ENCODE peak calls at places on chromosomes 5 and 9, in nine cellular contexts. L is CD4-positive, alpha-beta T cell; S is MM.1S; W is amniotic stem cell; X is stimulated activated CD8-positive, alpha-beta memory T cell treated with anti-CD3 and anti-CD28 coated beads, Interleukin-7, amount 100 ng/mL, for 48 hours; Z is left cardiac atrium; A is SK-MEL-5; J is WTC11; B is Kasumi-1. O is an unnamed sample.

GRCh38 chr5:38816083-38817030 is 29.5 kb upstream of the OSMR start:
- DNase-seq in L (no peak), S (no peak), W (no peak), X (no peak), Z (no peak), A (no peak), J (no peak), B (no peak), O (no peak)

GRCh38 chr5:45383985-45384384 is 312.2 kb downstream of the HCN1 start:
- DNase-seq in L (no peak), S (no peak), W (no peak), X (no peak), Z (no peak), A (no peak), J (no peak), B (no peak), O (no peak)

GRCh38 chr5:93304391-93304790 is 276.6 kb downstream of the NR2F1-AS1 start:
- DNase-seq in L (no peak), S (no peak), W (no peak), X (no peak), Z (no peak), A (no peak), J (no peak), B (no peak), O (no peak)

GRCh38 chr5:50463047-50463446 is 22.0 kb upstream of the EMB start:
- DNase-seq in L (no peak), S (no peak), W (no peak), X (no peak), Z (no peak), A (no peak), J (no peak), B (no peak), O (no peak)

GRCh38 chr5:39714036-39714698 is 289.4 kb upstream of the DAB2 start:
- DNase-seq in L (no peak), S (peak; percentile 62), W (peak; percentile 37), X (peak; percentile 3), Z (no peak), A (peak; percentile 89), J (peak; percentile 21), B (peak; percentile 64), O (peak; percentile 42)

GRCh38 chr9:128068656-128069221 is 707 bp downstream of the SLC25A25 start:
- DNase-seq in L (no peak), S (no peak), W (no peak), X (no peak), Z (no peak), A (no peak), J (no peak), B (peak; percentile 36), O (no peak)

GRCh38 chr9:13941686-13942085 is 372.3 kb downstream of the NFIB start:
- DNase-seq in L (no peak), S (no peak), W (no peak), X (no peak), Z (no peak), A (no peak), J (no peak), B (no peak), O (no peak)

GRCh38 chr9:34501889-34502425 is 20.8 kb downstream of the ENHO start:
- DNase-seq in L (no peak), S (no peak), W (no peak), X (no peak), Z (peak; percentile 72), A (peak; percentile 49), J (peak; percentile 42), B (no peak), O (peak; percentile 77)

GRCh38 chr5:140043508-140043872 is 391 bp upstream of the NRG2 start:
- DNase-seq in L (no peak), S (no peak), W (no peak), X (no peak), Z (no peak), A (peak; percentile 56), J (peak; percentile 61), B (no peak), O (no peak)

GRCh38 chr9:96762562-96762961 is 15.3 kb downstream of the ZNF510 start:
- DNase-seq in L (no peak), S (no peak), W (no peak), X (no peak), Z (no peak), A (no peak), J (no peak), B (no peak), O (no peak)

GRCh38 chr9:120935383-120935857 is 8.8 kb upstream of the TRAF1 start:
- DNase-seq in L (no peak), S (peak; percentile 51), W (peak; percentile 67), X (no peak), Z (peak; percentile 93), A (peak; percentile 92), J (no peak), B (peak; percentile 87), O (peak; percentile 81)

GRCh38 chr5:28512648-28513047 is 1474.3 kb upstream of the CDH9 start:
- DNase-seq in L (no peak), S (no peak), W (no peak), X (no peak), Z (no peak), A (no peak), J (no peak), B (no peak), O (no peak)

GRCh38 chr9:100848731-100849130 is 179.8 kb upstream of the PLPPR1 start:
- DNase-seq in L (no peak), S (no peak), W (no peak), X (no peak), Z (no peak), A (no peak), J (no peak), B (peak; percentile 1), O (no peak)

GRCh38 chr5:2914991-2915484 is 163.6 kb upstream of the IRX2 start:
- DNase-seq in L (no peak), S (no peak), W (no peak), X (no peak), Z (no peak), A (no peak), J (peak; percentile 44), B (no peak), O (no peak)

GRCh38 chr9:35673132-35673997 is at the start of gene CA9:
- DNase-seq in L (no peak), S (no peak), W (no peak), X (no peak), Z (no peak), A (no peak), J (no peak), B (no peak), O (no peak)

GRCh38 chr5:142883025-142883424 is 112.8 kb downstream of the ARHGAP26 start:
- DNase-seq in L (no peak), S (no peak), W (no peak), X (no peak), Z (peak; percentile 73), A (no peak), J (no peak), B (no peak), O (peak; percentile 68)

GRCh38 chr9:89528540-89528939 is 30.6 kb upstream of the SEMA4D start:
- DNase-seq in L (no peak), S (no peak), W (no peak), X (no peak), Z (no peak), A (no peak), J (no peak), B (no peak), O (no peak)

GRCh38 chr5:118366429-118366828 is 621.9 kb downstream of the DTWD2 start:
- DNase-seq in L (no peak), S (no peak), W (no peak), X (no peak), Z (no peak), A (no peak), J (no peak), B (no peak), O (no peak)

GRCh38 chr5:9183306-9183705 is 362.6 kb downstream of the SEMA5A start:
- DNase-seq in L (no peak), S (no peak), W (no peak), X (no peak), Z (no peak), A (no peak), J (no peak), B (no peak), O (no peak)

GRCh38 chr5:73451218-73452130 is 2.9 kb upstream of the FOXD1 start:
- DNase-seq in L (peak; percentile 40), S (peak; percentile 31), W (peak; percentile 15), X (no peak), Z (peak; percentile 65), A (peak; percentile 41), J (peak; percentile 72), B (no peak), O (peak; percentile 90)

GRCh38 chr5:57216714-57217113 is 42.9 kb downstream of the GPBP1 start:
- DNase-seq in L (no peak), S (no peak), W (peak; percentile 52), X (no peak), Z (no peak), A (no peak), J (no peak), B (no peak), O (peak; percentile 18)

GRCh38 chr9:127629468-127630081 is 17.5 kb downstream of the STXBP1 start:
- DNase-seq in L (no peak), S (no peak), W (no peak), X (no peak), Z (no peak), A (peak; percentile 32), J (peak; percentile 32), B (no peak), O (no peak)

GRCh38 chr5:82058710-82059109 is 86.9 kb downstream of the ATG10 start:
- DNase-seq in L (no peak), S (no peak), W (no peak), X (no peak), Z (no peak), A (no peak), J (no peak), B (no peak), O (peak; percentile 14)

GRCh38 chr5:92504346-92504745 is 1076.7 kb downstream of the NR2F1-AS1 start:
- DNase-seq in L (no peak), S (peak; percentile 93), W (no peak), X (no peak), Z (no peak), A (no peak), J (no peak), B (no peak), O (no peak)

GRCh38 chr9:130895481-130896232 is 955 bp downstream of the QRFP start:
- DNase-seq in L (no peak), S (no peak), W (no peak), X (no peak), Z (no peak), A (no peak), J (no peak), B (no peak), O (no peak)

GRCh38 chr9:33498387-33498786 is 24.7 kb upstream of the NOL6 start:
- DNase-seq in L (no peak), S (peak; percentile 47), W (no peak), X (no peak), Z (no peak), A (peak; percentile 13), J (no peak), B (peak; percentile 68), O (peak; percentile 3)

GRCh38 chr5:35091734-35092133 is 44.0 kb upstream of the AGXT2 start:
- DNase-seq in L (no peak), S (no peak), W (no peak), X (no peak), Z (no peak), A (no peak), J (no peak), B (no peak), O (no peak)

GRCh38 chr5:143195496-143195895 is 208.0 kb downstream of the NR3C1 start:
- DNase-seq in L (no peak), S (no peak), W (no peak), X (no peak), Z (no peak), A (no peak), J (no peak), B (no peak), O (peak; percentile 60)

GRCh38 chr5:80516826-80517225 is 28.9 kb downstream of the FAM151B start:
- DNase-seq in L (no peak), S (no peak), W (peak; percentile 63), X (peak; percentile 20), Z (no peak), A (no peak), J (no peak), B (no peak), O (peak; percentile 46)

GRCh38 chr5:138654281-138654867 is 79.2 kb upstream of the HSPA9 start:
- DNase-seq in L (peak; percentile 31), S (peak; percentile 88), W (no peak), X (peak; percentile 83), Z (no peak), A (peak; percentile 81), J (no peak), B (peak; percentile 66), O (no peak)

GRCh38 chr9:69193685-69194032 is 19.6 kb downstream of the TJP2 start:
- DNase-seq in L (no peak), S (no peak), W (no peak), X (no peak), Z (no peak), A (peak; percentile 31), J (no peak), B (no peak), O (no peak)